ENCODE peak calls at places on chromosomes 6 and 20, in four cellular contexts. K is mesendoderm, H is mesenchymal stem cell, O is IMR-90. R is an unnamed sample. For H3K4me1, the result is how much of the 10 kb centered on the place peaks cover.

GRCh38 chr6:112337209-112337638 is 9.9 kb upstream of the RFPL4B start:
- DNase-seq in K (peak), H (peak), O (peak), R (peak)

GRCh38 chr6:143337201-143337949 is 113.1 kb downstream of the ADAT2 start:
- DNase-seq in K (peak), H (peak), O (peak), R (no peak)

GRCh38 chr6:6829872-6830683 is 241.6 kb downstream of the LY86 start:
- DNase-seq in K (no peak), H (no peak), O (no peak), R (no peak)

GRCh38 chr6:132698608-132699007 is 15.2 kb downstream of the VNN1 start:
- DNase-seq in K (no peak), H (no peak), O (no peak), R (no peak)

GRCh38 chr6:1201547-1202200 is 110.2 kb upstream of the FOXQ1 start:
- DNase-seq in K (no peak), H (no peak), O (no peak), R (no peak)

GRCh38 chr6:84151669-84152068 is 75.8 kb downstream of the CEP162 start:
- DNase-seq in K (no peak), H (no peak), O (no peak), R (no peak)

GRCh38 chr6:31321820-31322219 is 35.2 kb downstream of the HLA-B start:
- DNase-seq in K (peak), H (no peak), O (no peak), R (no peak)

GRCh38 chr20:59123011-59123676 is 40.5 kb upstream of the ZNF831 start:
- DNase-seq in K (no peak), H (no peak), O (no peak), R (no peak)

GRCh38 chr20:44609511-44610312 is 27.3 kb downstream of the PKIG start:
- DNase-seq in K (peak), H (peak), O (peak), R (peak)

GRCh38 chr6:38755874-38756273 is 40.8 kb downstream of the DNAH8 start:
- DNase-seq in K (no peak), H (no peak), O (no peak), R (no peak)

GRCh38 chr20:41174782-41175181 is 37.4 kb downstream of the PLCG1 start:
- DNase-seq in K (no peak), H (peak), O (peak), R (no peak)

GRCh38 chr6:5580736-5581568 is 319.6 kb downstream of the FARS2 start:
- DNase-seq in K (no peak), H (no peak), O (no peak), R (no peak)

GRCh38 chr6:121647905-121648304 is 212.5 kb downstream of the GJA1 start:
- DNase-seq in K (peak), H (no peak), O (peak), R (no peak)

GRCh38 chr6:38695227-38695900 is 7.6 kb downstream of the GLO1 start:
- DNase-seq in K (no peak), H (no peak), O (no peak), R (no peak)

GRCh38 chr6:140344149-140344913 is 969.9 kb upstream of the CITED2 start:
- DNase-seq in K (peak), H (peak), O (peak), R (no peak)

GRCh38 chr6:35368038-35368887 is 25.9 kb downstream of the PPARD start:
- DNase-seq in K (no peak), H (peak), O (peak), R (no peak)

GRCh38 chr6:36807143-36807542 is 32.1 kb downstream of the CPNE5 start:
- DNase-seq in K (no peak), H (no peak), O (no peak), R (no peak)

GRCh38 chr6:3205913-3206312 is 21.5 kb downstream of the TUBB2B start:
- DNase-seq in K (no peak), H (peak), O (peak), R (no peak)

GRCh38 chr6:39765508-39766065 is 26.6 kb upstream of the DAAM2 start:
- DNase-seq in K (no peak), H (no peak), O (no peak), R (no peak)

GRCh38 chr6:44006123-44006871 is 121.0 kb downstream of the MRPL14 start:
- DNase-seq in K (no peak), H (peak), O (peak), R (no peak)

GRCh38 chr6:72620866-72621242 is 1.0 kb upstream of the KCNQ5 start:
- DNase-seq in K (peak), H (peak), O (no peak), R (no peak)

GRCh38 chr20:830011-830521 is 3.4 kb upstream of the FAM110A start:
- DNase-seq in K (no peak), H (peak), O (peak), R (no peak)

GRCh38 chr20:10502098-10502526 is 67.0 kb downstream of the SLX4IP start:
- DNase-seq in K (no peak), H (no peak), O (no peak), R (no peak)

GRCh38 chr6:158042245-158042798 is 60.7 kb downstream of the SYNJ2 start:
- DNase-seq in K (peak), H (peak), O (peak), R (no peak)

GRCh38 chr6:11756292-11756691 is 22.3 kb downstream of the ADTRP start:
- DNase-seq in K (no peak), H (no peak), O (no peak), R (no peak)

GRCh38 chr20:25077610-25078169 is 4.3 kb downstream of the VSX1 start:
- DNase-seq in K (no peak), H (peak), O (peak), R (no peak)

GRCh38 chr6:13615802-13616140 is 636 bp downstream of the NOL7 start:
- DNase-seq in K (peak), H (peak), O (peak), R (peak)

GRCh38 chr6:153965996-153966395 is 73.0 kb upstream of the OPRM1 start:
- DNase-seq in K (no peak), H (peak), O (no peak), R (no peak)

GRCh38 chr6:141133346-141133745 is 999.4 kb upstream of the GJE1 start:
- DNase-seq in K (no peak), H (peak), O (peak), R (no peak)

GRCh38 chr20:1833728-1834726 is 61.2 kb upstream of the SIRPA start:
- DNase-seq in K (no peak), H (no peak), O (no peak), R (no peak)

GRCh38 chr20:48754269-48754668 is 73.5 kb downstream of the PREX1 start:
- DNase-seq in K (no peak), H (no peak), O (no peak), R (no peak)

GRCh38 chr20:19981091-19981490 is 36.1 kb upstream of the NAA20 start:
- DNase-seq in K (peak), H (peak), O (peak), R (no peak)

DNA sequence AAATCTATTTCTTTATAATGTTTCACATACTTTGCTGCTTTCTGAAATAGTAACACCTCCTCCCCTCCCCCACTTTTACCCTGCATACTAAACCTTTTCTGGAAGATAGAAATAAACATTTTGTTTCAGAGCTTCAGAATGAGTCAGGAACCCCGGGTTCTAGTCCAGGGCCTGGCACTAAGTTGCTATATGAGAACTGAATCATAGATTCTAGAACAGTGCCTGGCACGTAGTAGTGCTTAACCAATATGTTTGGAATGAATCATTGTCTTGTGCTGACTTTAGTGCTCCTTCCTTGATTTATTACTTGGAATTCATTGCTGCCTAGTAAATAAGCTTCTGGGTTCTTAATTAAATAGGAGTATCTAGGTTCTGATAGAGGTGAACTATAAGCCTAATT is 18.4 kb downstream of the TAB2 start:
- DNase-seq in K (no peak), H (peak), O (peak), R (no peak)
- H3K4me1 ChIP-seq in K (under half), H (under half), O (under half), R (under half)

DNA sequence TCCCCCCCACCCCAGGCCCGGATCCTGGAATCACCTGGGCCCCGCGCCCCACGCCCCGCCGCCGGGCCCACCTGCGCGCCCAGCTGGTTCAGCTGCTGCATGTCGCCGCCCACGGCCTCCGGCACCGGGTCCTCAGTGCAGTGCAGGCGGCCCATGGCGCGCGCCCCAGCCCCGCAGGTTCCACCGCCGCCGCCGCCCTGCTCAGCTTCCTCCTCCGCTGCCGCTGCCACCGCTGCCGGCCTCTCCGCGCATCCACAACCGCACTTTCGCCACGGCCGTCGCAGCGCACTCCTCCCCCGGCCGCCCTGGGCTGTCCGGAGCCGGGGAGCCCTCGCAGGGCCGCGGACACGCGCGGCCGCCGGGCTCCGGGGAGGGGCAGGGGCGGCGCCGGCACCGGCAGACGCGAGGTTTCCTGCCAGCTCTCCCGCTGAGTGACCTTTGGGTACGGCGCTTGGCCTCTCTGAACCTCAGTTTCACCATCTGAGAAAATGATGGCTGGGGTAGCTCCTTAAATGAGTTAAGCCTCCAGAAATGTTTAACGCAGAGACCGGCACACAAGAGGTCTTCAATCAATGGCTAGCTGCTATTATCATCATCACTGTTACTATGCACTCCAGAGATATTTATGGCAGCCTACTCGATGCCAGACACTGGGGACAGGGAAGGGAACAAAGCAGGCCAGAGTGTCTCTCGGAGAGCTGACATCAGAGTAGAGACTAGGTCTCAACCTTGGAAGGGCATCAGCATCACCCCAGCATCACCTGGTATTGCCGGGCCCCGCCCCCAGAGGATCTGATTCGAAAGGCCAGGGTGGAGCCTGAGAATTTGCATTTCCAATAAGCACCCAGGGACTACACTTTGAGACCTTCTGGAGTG is at the start of gene COMMD7:
- DNase-seq in K (peak), H (peak), O (peak), R (no peak)
- H3K18ac ChIP-seq in K (peak), H (peak), O (peak), R (peak)

DNA sequence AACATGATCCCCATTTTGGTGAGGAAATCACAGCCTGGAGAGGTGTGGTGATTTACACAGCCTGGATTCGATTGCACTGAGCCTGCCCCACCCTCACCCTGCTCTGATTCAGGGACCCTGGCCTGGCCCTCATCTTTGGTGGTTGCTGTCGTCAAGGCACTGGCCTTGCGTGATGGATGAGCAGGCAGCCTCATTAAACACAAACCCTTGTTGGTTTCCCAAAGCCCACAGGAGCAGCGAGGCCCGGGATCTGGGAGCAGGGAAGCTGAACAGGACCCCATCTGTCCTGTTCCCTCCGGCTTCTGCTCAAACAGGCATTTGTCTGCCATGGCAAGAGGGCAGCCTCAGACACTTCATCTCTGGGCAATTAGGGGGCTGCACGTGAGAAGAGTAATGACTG is 70.9 kb downstream of the CHMP4B start:
- DNase-seq in K (no peak), H (no peak), O (no peak), R (no peak)
- H3K4me1 ChIP-seq in K (under half), H (under half), O (under half), R (under half)

GRCh38 chr20:31712112-31712553 is 10.5 kb downstream of the BCL2L1 start:
- DNase-seq in K (no peak), H (no peak), O (no peak), R (no peak)
- H3K18ac ChIP-seq in K (no peak), H (peak), O (peak), R (no peak)

GRCh38 chr6:25375125-25375524 is 96.0 kb downstream of the CARMIL1 start:
- DNase-seq in K (no peak), H (no peak), O (no peak), R (no peak)
- H3K4me1 ChIP-seq in K (under half), H (under half), O (under half), R (under half)

GRCh38 chr6:89829591-89830384 is at the start of gene CASP8AP2:
- DNase-seq in K (peak), H (peak), O (peak), R (peak)
- H3K18ac ChIP-seq in K (peak), H (peak), O (peak), R (peak)